ENCODE peak calls at places on chromosomes 3 and 15, in four cellular contexts. R is aorta, N is fibroblast of the aortic adventitia, C is fibroblast of mammary gland. Q is an unnamed sample.

GRCh38 chr3:27360113-27361078 is 8.8 kb downstream of the NEK10 start:
- DNase-seq in R (no peak), N (peak; percentile 37), C (peak; percentile 57), Q (no peak)

GRCh38 chr3:107661447-107662108 is 138.8 kb downstream of the BBX start:
- DNase-seq in R (no peak), N (peak; percentile 35), C (peak; percentile 54), Q (no peak)

GRCh38 chr15:29044506-29044905 is 158.7 kb downstream of the APBA2 start:
- DNase-seq in R (no peak), N (no peak), C (no peak), Q (no peak)

GRCh38 chr15:67225336-67225735 is 29.1 kb downstream of the AAGAB start:
- DNase-seq in R (no peak), N (peak; percentile 74), C (peak; percentile 76), Q (no peak)

GRCh38 chr3:58637509-58637908 is 29.1 kb downstream of the FAM3D start:
- DNase-seq in R (no peak), N (no peak), C (no peak), Q (no peak)

GRCh38 chr15:67917037-67917436 is 77.2 kb upstream of the RNU6-1 start:
- DNase-seq in R (peak; percentile 83), N (peak; percentile 45), C (no peak), Q (no peak)

GRCh38 chr3:111538111-111538510 is 3.9 kb upstream of the CD96 start:
- DNase-seq in R (no peak), N (no peak), C (no peak), Q (no peak)

GRCh38 chr3:39222462-39222861 is 30.1 kb upstream of the XIRP1 start:
- DNase-seq in R (no peak), N (no peak), C (no peak), Q (no peak)

GRCh38 chr3:13461169-13462124 is 18.7 kb upstream of the HDAC11 start:
- DNase-seq in R (peak; percentile 81), N (no peak), C (peak; percentile 49), Q (peak; percentile 85)

GRCh38 chr15:59353994-59354951 is 18.4 kb downstream of the MYO1E start:
- DNase-seq in R (no peak), N (no peak), C (no peak), Q (no peak)

GRCh38 chr15:43547539-43547938 is 30.1 kb downstream of the MAP1A start:
- DNase-seq in R (no peak), N (no peak), C (no peak), Q (no peak)

GRCh38 chr3:70840106-70840870 is 527.9 kb upstream of the MDFIC2 start:
- DNase-seq in R (no peak), N (no peak), C (no peak), Q (peak; percentile 29)

GRCh38 chr3:56205406-56205805 is 262.9 kb downstream of the ERC2 start:
- DNase-seq in R (no peak), N (no peak), C (no peak), Q (no peak)

GRCh38 chr3:17089314-17089700 is 204.6 kb downstream of the PLCL2 start:
- DNase-seq in R (no peak), N (no peak), C (no peak), Q (no peak)

GRCh38 chr3:192608756-192609155 is 118.6 kb downstream of the FGF12 start:
- DNase-seq in R (no peak), N (no peak), C (no peak), Q (no peak)

GRCh38 chr15:48025118-48025517 is 95.7 kb upstream of the SLC24A5 start:
- DNase-seq in R (no peak), N (peak; percentile 2), C (peak; percentile 5), Q (no peak)

GRCh38 chr3:96192951-96193350 is 621.4 kb upstream of the EPHA6 start:
- DNase-seq in R (no peak), N (no peak), C (no peak), Q (no peak)

GRCh38 chr15:62533687-62534086 is 368.6 kb upstream of the C2CD4B start:
- DNase-seq in R (no peak), N (no peak), C (peak; percentile 7), Q (no peak)

GRCh38 chr15:77421370-77421700 is 647 bp downstream of the HMG20A start:
- DNase-seq in R (no peak), N (no peak), C (no peak), Q (peak; percentile 23)

GRCh38 chr3:141114816-141115458 is 63.8 kb downstream of the SPSB4 start:
- DNase-seq in R (no peak), N (no peak), C (no peak), Q (peak; percentile 61)

GRCh38 chr3:30607032-30607833 is 832 bp downstream of the TGFBR2 start:
- DNase-seq in R (peak; percentile 88), N (peak; percentile 46), C (no peak), Q (no peak)

GRCh38 chr15:27850961-27851636 is 248.0 kb downstream of the OCA2 start:
- DNase-seq in R (no peak), N (no peak), C (no peak), Q (no peak)

GRCh38 chr3:48417529-48418108 is 12.3 kb downstream of the PLXNB1 start:
- DNase-seq in R (no peak), N (no peak), C (no peak), Q (no peak)

GRCh38 chr3:63753567-63753966 is 65.5 kb upstream of the C3orf49 start:
- DNase-seq in R (no peak), N (peak; percentile 58), C (peak; percentile 44), Q (peak; percentile 10)

GRCh38 chr3:163587342-163587741 is 1491.0 kb downstream of the SI start:
- DNase-seq in R (no peak), N (no peak), C (no peak), Q (no peak)

GRCh38 chr3:75737831-75738493 is 47.4 kb downstream of the ZNF717 start:
- DNase-seq in R (no peak), N (peak; percentile 30), C (peak; percentile 30), Q (no peak)

GRCh38 chr3:139016430-139017048 is 4.2 kb downstream of the PRR23B start:
- DNase-seq in R (no peak), N (no peak), C (peak; percentile 3), Q (no peak)

GRCh38 chr3:63576826-63577225 is 75.6 kb upstream of the SNTN start:
- DNase-seq in R (no peak), N (no peak), C (no peak), Q (no peak)

DNA sequence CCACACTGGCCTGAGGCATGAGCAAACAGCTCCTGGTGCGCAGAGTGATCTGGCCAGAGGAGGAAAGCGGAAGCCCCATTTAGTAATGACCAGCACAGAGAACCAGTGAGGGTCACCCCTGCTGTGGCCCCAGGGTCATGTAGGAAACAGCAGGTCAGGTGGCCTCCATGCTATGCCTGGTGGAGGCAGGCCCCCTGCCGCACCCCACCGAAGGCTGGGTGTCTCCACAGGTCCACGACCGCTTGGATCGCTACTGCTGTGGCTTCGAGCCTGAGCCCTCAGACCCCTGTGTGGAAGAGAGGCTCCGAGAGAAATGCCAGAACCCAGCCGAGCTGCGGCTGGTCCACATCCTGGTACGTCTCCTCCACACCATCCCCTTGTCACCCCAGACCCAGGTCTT is 52.6 kb downstream of the POMGNT2 start:
- DNase-seq in R (no peak), N (no peak), C (no peak), Q (no peak)
- H3K4me3 ChIP-seq in R (no peak overlapping the region), N (no peak overlapping the region), C (no peak overlapping the region), Q (no peak overlapping the region)

GRCh38 chr3:14962762-14963161 is 15.4 kb downstream of the NR2C2 start:
- DNase-seq in R (no peak), N (peak; percentile 19), C (peak; percentile 86), Q (no peak)

GRCh38 chr3:14967285-14967684 is 19.9 kb downstream of the NR2C2 start:
- DNase-seq in R (no peak), N (no peak), C (no peak), Q (no peak)
- H3K4me3 ChIP-seq in R (no peak overlapping the region), N (no peak overlapping the region), C (no peak overlapping the region), Q (no peak overlapping the region)

DNA sequence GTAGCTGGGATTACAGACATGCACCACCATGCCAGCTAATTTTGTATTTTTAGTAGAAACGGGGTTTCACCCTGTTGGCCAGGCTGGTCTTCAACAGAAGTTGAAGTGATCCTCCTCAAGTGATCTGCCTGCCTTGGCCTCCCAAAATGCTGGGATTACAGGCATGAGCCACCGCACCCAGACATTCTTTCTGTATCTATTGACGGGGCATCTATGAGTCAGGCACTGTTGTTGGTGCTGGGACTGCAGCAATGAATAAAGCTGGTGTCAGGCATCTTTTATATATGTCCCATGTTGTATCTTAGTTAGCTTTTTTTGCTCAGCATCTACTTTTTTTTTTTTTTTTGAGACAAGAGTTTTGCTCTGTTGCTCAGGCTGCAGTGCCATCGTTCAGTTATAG is 47.6 kb upstream of the ULK4 start:
- DNase-seq in R (no peak), N (no peak), C (no peak), Q (no peak)
- H3K4me3 ChIP-seq in R (no peak overlapping the region), N (no peak overlapping the region), C (no peak overlapping the region), Q (no peak overlapping the region)

DNA sequence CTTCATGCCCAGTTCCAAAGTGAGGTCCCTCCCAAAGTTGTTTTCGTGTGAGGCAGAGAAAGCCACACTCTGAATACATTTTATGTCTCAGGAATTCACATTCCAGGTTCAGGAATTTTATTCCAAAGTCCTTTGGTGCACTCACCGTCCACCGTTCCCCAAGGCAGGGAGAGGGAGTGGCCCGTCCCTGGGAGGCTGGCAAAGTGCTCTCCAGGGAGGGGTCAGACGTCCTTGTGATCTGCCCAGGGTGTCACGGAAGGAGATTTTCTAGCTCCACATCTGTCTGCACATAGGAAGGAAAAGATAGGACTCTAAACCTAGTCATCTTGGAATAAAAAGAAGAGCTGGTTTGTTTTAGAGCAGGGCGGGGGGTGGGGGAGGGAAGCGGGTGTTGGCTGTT is 47.9 kb downstream of the KLF13 start:
- DNase-seq in R (no peak), N (no peak), C (no peak), Q (no peak)
- H3K4me3 ChIP-seq in R (no peak overlapping the region), N (no peak overlapping the region), C (no peak overlapping the region), Q (no peak overlapping the region)

DNA sequence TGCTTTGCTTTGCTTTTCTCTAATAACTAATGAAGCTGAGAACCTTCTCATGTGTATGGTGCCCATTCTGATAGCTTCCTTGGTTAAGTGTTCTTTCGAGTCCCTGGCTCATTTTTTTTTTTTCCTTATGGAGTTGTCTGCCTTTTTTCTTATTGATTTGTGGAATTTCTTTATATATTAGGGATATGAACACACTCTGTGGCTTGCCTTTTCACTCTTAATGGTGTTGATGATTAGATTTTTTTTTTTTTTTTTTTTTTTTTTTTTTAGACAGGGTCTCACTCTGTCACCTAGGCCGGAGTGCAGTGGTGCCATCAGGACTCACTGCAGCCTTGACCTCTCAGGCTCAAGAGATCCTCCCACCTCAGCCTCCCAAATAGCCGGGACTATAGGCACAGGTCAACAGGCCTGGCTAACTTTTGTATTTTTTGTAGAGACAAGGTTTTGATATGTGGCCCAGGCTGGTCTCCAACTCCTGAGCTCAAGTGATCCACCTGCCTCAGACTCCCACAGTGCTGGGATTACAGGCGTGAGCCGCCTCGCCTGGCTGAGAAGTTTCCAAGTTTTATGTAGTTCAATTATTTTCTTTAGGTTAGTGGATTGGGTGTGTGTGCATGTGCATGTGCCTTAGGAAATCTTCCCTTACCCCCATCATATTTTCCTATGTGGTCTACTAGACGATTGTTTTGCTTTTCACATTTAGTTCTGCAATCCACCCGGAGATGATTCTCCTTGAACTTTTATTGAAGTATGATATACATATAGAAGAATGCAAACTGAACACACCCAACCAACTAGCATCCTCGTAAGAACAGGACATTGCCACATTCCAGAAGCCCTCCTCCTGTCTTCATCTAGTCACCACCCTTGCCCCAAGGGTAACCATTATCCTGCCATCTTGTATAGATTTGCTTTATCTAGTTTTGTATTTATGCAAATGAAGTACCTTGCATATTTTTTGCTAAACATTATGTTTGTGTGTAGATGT is 1.7 kb upstream of the SNRPA1 start:
- DNase-seq in R (no peak), N (no peak), C (peak; percentile 30), Q (no peak)
- H3K4me3 ChIP-seq in R (no peak overlapping the region), N (peak overlapping the region; percentile 96), C (peak overlapping the region; percentile 79), Q (peak overlapping the region; percentile 64)

GRCh38 chr3:132033471-132033870 is 1.3 kb downstream of the CPNE4 start:
- DNase-seq in R (no peak), N (no peak), C (no peak), Q (no peak)
- H3K4me3 ChIP-seq in R (peak overlapping the region; percentile 40), N (no peak overlapping the region), C (no peak overlapping the region), Q (no peak overlapping the region)

Q was measured in Jurkat, Clone E6-1.